ENCODE peak calls at places on chromosome 7, in ten cellular contexts. C, B, Q, P, H, I, D, M, O and F are unnamed samples.

GRCh38 chr7:16345979-16346958 is 75.1 kb downstream of the CRPPA start:
- DNase-seq in P (peak; percentile 90), H (no peak), Q (no peak), M (peak; percentile 3), B (no peak), O (peak; percentile 27), C (no peak), D (peak; percentile 45), I (peak; percentile 97), F (no peak)

GRCh38 chr7:131931368-131931767 is 374.9 kb upstream of the PODXL start:
- DNase-seq in O (no peak), D (no peak), Q (no peak), P (no peak), B (no peak), I (no peak), C (no peak), M (no peak), H (no peak), F (no peak)

GRCh38 chr7:42014625-42015412 is 222.2 kb downstream of the GLI3 start:
- DNase-seq in Q (no peak), M (peak; percentile 86), H (no peak), D (no peak), B (peak; percentile 61), P (no peak), O (peak; percentile 25), C (no peak), I (peak; percentile 61), F (no peak)

GRCh38 chr7:71480814-71481213 is 348.9 kb downstream of the GALNT17 start:
- DNase-seq in P (no peak), C (no peak), O (no peak), D (no peak), B (no peak), H (no peak), I (no peak), M (no peak), Q (no peak), F (no peak)

GRCh38 chr7:101924171-101924570 is 106.7 kb downstream of the CUX1 start:
- DNase-seq in C (no peak), H (peak; percentile 49), I (no peak), M (no peak), B (peak; percentile 39), D (no peak), O (no peak), P (no peak), Q (peak; percentile 83), F (peak; percentile 39)

GRCh38 chr7:51606601-51607154 is 290.1 kb upstream of the COBL start:
- DNase-seq in B (no peak), H (no peak), Q (no peak), P (no peak), D (no peak), C (no peak), O (peak; percentile 49), M (no peak), I (no peak), F (no peak)

GRCh38 chr7:124671976-124672375 is 93.6 kb downstream of the GPR37 start:
- DNase-seq in I (no peak), B (no peak), M (no peak), D (no peak), C (no peak), H (no peak), O (peak; percentile 11), Q (no peak), P (no peak), F (no peak)

GRCh38 chr7:80724249-80724871 is 85.9 kb downstream of the CD36 start:
- DNase-seq in H (no peak), I (peak; percentile 64), P (peak; percentile 64), B (no peak), M (peak; percentile 68), C (no peak), Q (no peak), D (peak; percentile 84), O (no peak), F (no peak)

GRCh38 chr7:68505721-68506120 is 1092.6 kb upstream of the AUTS2 start:
- DNase-seq in M (no peak), C (no peak), B (no peak), I (no peak), O (no peak), D (no peak), P (no peak), Q (no peak), H (no peak), F (no peak)

GRCh38 chr7:116249969-116250553 is 39.7 kb downstream of the TES start:
- DNase-seq in C (no peak), O (peak; percentile 23), Q (no peak), P (no peak), M (peak; percentile 55), D (no peak), I (peak; percentile 71), H (no peak), B (peak; percentile 12), F (no peak)

GRCh38 chr7:157150825-157151412 is 12.2 kb downstream of the UBE3C start:
- DNase-seq in H (no peak), C (no peak), I (no peak), P (peak; percentile 55), D (no peak), Q (no peak), M (peak; percentile 56), O (no peak), B (no peak), F (no peak)

GRCh38 chr7:155052982-155053381 is 17.1 kb upstream of the HTR5A start:
- DNase-seq in I (peak; percentile 99), M (no peak), D (no peak), B (no peak), Q (no peak), P (no peak), H (no peak), C (no peak), O (no peak), F (no peak)

GRCh38 chr7:50446542-50446960 is 3.6 kb downstream of the FIGNL1 start:
- DNase-seq in C (no peak), O (peak; percentile 82), P (peak; percentile 90), B (peak; percentile 52), M (no peak), D (peak; percentile 53), I (peak; percentile 94), Q (no peak), H (no peak), F (no peak)

GRCh38 chr7:27945356-27945755 is 205.4 kb downstream of the TAX1BP1 start:
- DNase-seq in D (no peak), O (no peak), I (no peak), B (no peak), H (no peak), M (no peak), C (no peak), Q (no peak), P (no peak), F (no peak)